ENCODE peak calls at places on chromosomes 5 and 9, in eight cellular contexts. One of them, this sample, is unnamed.

GRCh38 chr5:149790276-149790675 is 60.2 kb downstream of the PPARGC1B start:
- DNase-seq in OCI-LY7: no peak
- DNase-seq in tibial artery: no peak
- DNase-seq in fibroblast of pulmonary artery: no peak
- DNase-seq in mammary epithelial cell: no peak
- DNase-seq in right lobe of liver: no peak
- DNase-seq in colonic mucosa: peak; percentile 81
- DNase-seq in neural crest cell: no peak
- DNase-seq in this sample: no peak

GRCh38 chr9:70564464-70565190 is 150.2 kb upstream of the KLF9 start:
- DNase-seq in colonic mucosa: no peak
- DNase-seq in mammary epithelial cell: no peak
- DNase-seq in tibial artery: no peak
- DNase-seq in right lobe of liver: no peak
- DNase-seq in fibroblast of pulmonary artery: no peak
- DNase-seq in OCI-LY7: no peak
- DNase-seq in neural crest cell: no peak
- DNase-seq in this sample: no peak

GRCh38 chr5:139743804-139744203 is 51.8 kb upstream of the PSD2 start:
- DNase-seq in mammary epithelial cell: no peak
- DNase-seq in fibroblast of pulmonary artery: no peak
- DNase-seq in tibial artery: no peak
- DNase-seq in OCI-LY7: no peak
- DNase-seq in right lobe of liver: no peak
- DNase-seq in neural crest cell: no peak
- DNase-seq in colonic mucosa: no peak
- DNase-seq in this sample: no peak

GRCh38 chr5:66958984-66959641 is 237.5 kb downstream of the CD180 start:
- DNase-seq in neural crest cell: peak; percentile 6
- DNase-seq in OCI-LY7: no peak
- DNase-seq in fibroblast of pulmonary artery: peak; percentile 75
- DNase-seq in mammary epithelial cell: peak; percentile 45
- DNase-seq in right lobe of liver: peak; percentile 54
- DNase-seq in colonic mucosa: no peak
- DNase-seq in tibial artery: no peak
- DNase-seq in this sample: no peak

GRCh38 chr5:132688536-132689409 is 15.0 kb downstream of the IL4 start:
- DNase-seq in colonic mucosa: no peak
- DNase-seq in mammary epithelial cell: no peak
- DNase-seq in fibroblast of pulmonary artery: peak; percentile 54
- DNase-seq in neural crest cell: no peak
- DNase-seq in right lobe of liver: no peak
- DNase-seq in tibial artery: no peak
- DNase-seq in OCI-LY7: no peak
- DNase-seq in this sample: no peak

GRCh38 chr5:116573617-116574431 is 799 bp downstream of the SEMA6A start:
- DNase-seq in colonic mucosa: peak; percentile 46
- DNase-seq in tibial artery: peak; percentile 62
- DNase-seq in fibroblast of pulmonary artery: peak; percentile 22
- DNase-seq in OCI-LY7: no peak
- DNase-seq in mammary epithelial cell: peak; percentile 27
- DNase-seq in right lobe of liver: peak; percentile 55
- DNase-seq in neural crest cell: peak; percentile 26
- DNase-seq in this sample: no peak

GRCh38 chr5:1762121-1762877 is 37.3 kb downstream of the MRPL36 start:
- DNase-seq in tibial artery: no peak
- DNase-seq in neural crest cell: no peak
- DNase-seq in mammary epithelial cell: no peak
- DNase-seq in right lobe of liver: no peak
- DNase-seq in OCI-LY7: no peak
- DNase-seq in fibroblast of pulmonary artery: no peak
- DNase-seq in colonic mucosa: no peak
- DNase-seq in this sample: peak; percentile 15

GRCh38 chr9:7336356-7337075 is 463.1 kb downstream of the DMAC1 start:
- DNase-seq in tibial artery: no peak
- DNase-seq in right lobe of liver: no peak
- DNase-seq in neural crest cell: no peak
- DNase-seq in mammary epithelial cell: no peak
- DNase-seq in OCI-LY7: no peak
- DNase-seq in fibroblast of pulmonary artery: peak; percentile 67
- DNase-seq in colonic mucosa: peak; percentile 30
- DNase-seq in this sample: no peak

GRCh38 chr5:79488775-79489174 is 25.2 kb downstream of the HOMER1 start:
- DNase-seq in colonic mucosa: no peak
- DNase-seq in tibial artery: no peak
- DNase-seq in fibroblast of pulmonary artery: peak; percentile 51
- DNase-seq in mammary epithelial cell: no peak
- DNase-seq in right lobe of liver: no peak
- DNase-seq in OCI-LY7: no peak
- DNase-seq in neural crest cell: no peak
- DNase-seq in this sample: no peak

GRCh38 chr5:160398806-160399205 is 1.0 kb downstream of the FAM200C start:
- DNase-seq in neural crest cell: no peak
- DNase-seq in mammary epithelial cell: no peak
- DNase-seq in tibial artery: no peak
- DNase-seq in OCI-LY7: no peak
- DNase-seq in fibroblast of pulmonary artery: peak; percentile 22
- DNase-seq in colonic mucosa: no peak
- DNase-seq in right lobe of liver: no peak
- DNase-seq in this sample: no peak

GRCh38 chr5:94086194-94086593 is 344.8 kb upstream of the POU5F2 start:
- DNase-seq in right lobe of liver: no peak
- DNase-seq in tibial artery: no peak
- DNase-seq in mammary epithelial cell: no peak
- DNase-seq in colonic mucosa: no peak
- DNase-seq in neural crest cell: no peak
- DNase-seq in OCI-LY7: no peak
- DNase-seq in fibroblast of pulmonary artery: no peak
- DNase-seq in this sample: no peak

GRCh38 chr9:100221538-100221937 is 122.5 kb downstream of the INVS start:
- DNase-seq in fibroblast of pulmonary artery: no peak
- DNase-seq in right lobe of liver: no peak
- DNase-seq in colonic mucosa: no peak
- DNase-seq in neural crest cell: no peak
- DNase-seq in tibial artery: no peak
- DNase-seq in mammary epithelial cell: no peak
- DNase-seq in OCI-LY7: no peak
- DNase-seq in this sample: no peak

GRCh38 chr9:117253256-117253655 is 161.6 kb downstream of the ASTN2 start:
- DNase-seq in OCI-LY7: no peak
- DNase-seq in tibial artery: no peak
- DNase-seq in neural crest cell: no peak
- DNase-seq in right lobe of liver: no peak
- DNase-seq in fibroblast of pulmonary artery: no peak
- DNase-seq in mammary epithelial cell: no peak
- DNase-seq in colonic mucosa: no peak
- DNase-seq in this sample: no peak

GRCh38 chr5:125412051-125412560 is 665.7 kb upstream of the ZNF608 start:
- DNase-seq in mammary epithelial cell: peak; percentile 65
- DNase-seq in OCI-LY7: peak; percentile 45
- DNase-seq in tibial artery: no peak
- DNase-seq in right lobe of liver: no peak
- DNase-seq in neural crest cell: no peak
- DNase-seq in fibroblast of pulmonary artery: peak; percentile 44
- DNase-seq in colonic mucosa: peak; percentile 45
- DNase-seq in this sample: no peak

GRCh38 chr5:163496286-163496685 is 9.1 kb upstream of the MAT2B start:
- DNase-seq in tibial artery: no peak
- DNase-seq in mammary epithelial cell: peak; percentile 29
- DNase-seq in colonic mucosa: no peak
- DNase-seq in OCI-LY7: no peak
- DNase-seq in neural crest cell: no peak
- DNase-seq in right lobe of liver: no peak
- DNase-seq in fibroblast of pulmonary artery: peak; percentile 37
- DNase-seq in this sample: no peak

GRCh38 chr9:126715382-126715781 is 89.5 kb upstream of the ZBTB43 start:
- DNase-seq in right lobe of liver: no peak
- DNase-seq in neural crest cell: no peak
- DNase-seq in OCI-LY7: no peak
- DNase-seq in fibroblast of pulmonary artery: no peak
- DNase-seq in tibial artery: no peak
- DNase-seq in mammary epithelial cell: no peak
- DNase-seq in colonic mucosa: no peak
- DNase-seq in this sample: no peak

GRCh38 chr9:129748249-129748648 is 4.6 kb downstream of the PTGES start:
- DNase-seq in colonic mucosa: no peak
- DNase-seq in neural crest cell: no peak
- DNase-seq in OCI-LY7: no peak
- DNase-seq in right lobe of liver: no peak
- DNase-seq in fibroblast of pulmonary artery: no peak
- DNase-seq in mammary epithelial cell: no peak
- DNase-seq in tibial artery: no peak
- DNase-seq in this sample: no peak

GRCh38 chr5:81788271-81788670 is 37.4 kb upstream of the SSBP2 start:
- DNase-seq in OCI-LY7: no peak
- DNase-seq in fibroblast of pulmonary artery: no peak
- DNase-seq in neural crest cell: no peak
- DNase-seq in tibial artery: no peak
- DNase-seq in mammary epithelial cell: no peak
- DNase-seq in right lobe of liver: no peak
- DNase-seq in colonic mucosa: no peak
- DNase-seq in this sample: no peak

GRCh38 chr5:43154424-43154823 is 33.7 kb downstream of the ZNF131 start:
- DNase-seq in neural crest cell: no peak
- DNase-seq in colonic mucosa: no peak
- DNase-seq in mammary epithelial cell: no peak
- DNase-seq in fibroblast of pulmonary artery: no peak
- DNase-seq in OCI-LY7: no peak
- DNase-seq in right lobe of liver: no peak
- DNase-seq in tibial artery: no peak
- DNase-seq in this sample: no peak

GRCh38 chr5:99061711-99062110 is 132.9 kb upstream of the CHD1 start:
- DNase-seq in fibroblast of pulmonary artery: peak; percentile 15
- DNase-seq in right lobe of liver: no peak
- DNase-seq in tibial artery: no peak
- DNase-seq in neural crest cell: no peak
- DNase-seq in mammary epithelial cell: peak; percentile 74
- DNase-seq in colonic mucosa: no peak
- DNase-seq in OCI-LY7: no peak
- DNase-seq in this sample: no peak

GRCh38 chr9:95103385-95104087 is 214.0 kb downstream of the FANCC start:
- DNase-seq in tibial artery: no peak
- DNase-seq in fibroblast of pulmonary artery: no peak
- DNase-seq in colonic mucosa: no peak
- DNase-seq in OCI-LY7: no peak
- DNase-seq in right lobe of liver: no peak
- DNase-seq in neural crest cell: no peak
- DNase-seq in mammary epithelial cell: no peak
- DNase-seq in this sample: no peak

GRCh38 chr9:25453876-25454275 is 224.4 kb downstream of the TUSC1 start:
- DNase-seq in tibial artery: no peak
- DNase-seq in right lobe of liver: no peak
- DNase-seq in mammary epithelial cell: no peak
- DNase-seq in neural crest cell: no peak
- DNase-seq in colonic mucosa: no peak
- DNase-seq in fibroblast of pulmonary artery: no peak
- DNase-seq in OCI-LY7: no peak
- DNase-seq in this sample: no peak
- TF ChIP-seq CTCF in tibial artery: no peak
- TF ChIP-seq CTCF in right lobe of liver: no peak
- TF ChIP-seq CTCF in mammary epithelial cell: no peak
- TF ChIP-seq CTCF in neural crest cell: no peak
- TF ChIP-seq CTCF in colonic mucosa: no peak
- TF ChIP-seq CTCF in fibroblast of pulmonary artery: no peak
- TF ChIP-seq CTCF in OCI-LY7: no peak
- TF ChIP-seq CTCF in this sample: no peak

DNA sequence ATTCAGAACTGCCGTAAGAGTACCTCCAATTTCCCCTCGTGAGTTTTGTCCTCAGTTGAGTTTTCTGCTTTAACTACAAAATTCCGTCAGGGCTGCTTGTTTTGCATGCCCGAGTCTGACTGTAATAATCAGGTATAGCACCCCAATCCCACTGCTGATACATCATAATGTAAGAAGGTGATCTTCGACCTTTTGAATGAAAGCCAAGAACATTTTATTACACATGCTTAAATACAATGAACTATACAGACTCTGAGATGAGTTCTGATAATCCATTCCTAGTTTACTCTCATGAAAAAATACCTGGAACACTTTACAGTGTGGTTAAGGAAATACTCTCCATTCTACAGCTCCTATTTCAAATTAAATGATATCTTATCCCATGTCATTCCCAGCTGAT is 49.2 kb upstream of the TSLP start:
- DNase-seq in tibial artery: no peak
- DNase-seq in neural crest cell: no peak
- DNase-seq in fibroblast of pulmonary artery: no peak
- DNase-seq in colonic mucosa: no peak
- DNase-seq in OCI-LY7: no peak
- DNase-seq in right lobe of liver: no peak
- DNase-seq in mammary epithelial cell: no peak
- DNase-seq in this sample: no peak
- TF ChIP-seq CTCF in tibial artery: no peak
- TF ChIP-seq CTCF in neural crest cell: no peak
- TF ChIP-seq CTCF in fibroblast of pulmonary artery: no peak
- TF ChIP-seq CTCF in colonic mucosa: no peak
- TF ChIP-seq CTCF in OCI-LY7: no peak
- TF ChIP-seq CTCF in right lobe of liver: no peak
- TF ChIP-seq CTCF in mammary epithelial cell: no peak
- TF ChIP-seq CTCF in this sample: no peak

GRCh38 chr5:113340537-113340936 is 94.3 kb downstream of the TSSK1B start:
- DNase-seq in tibial artery: no peak
- DNase-seq in neural crest cell: no peak
- DNase-seq in mammary epithelial cell: no peak
- DNase-seq in right lobe of liver: no peak
- DNase-seq in OCI-LY7: no peak
- DNase-seq in colonic mucosa: no peak
- DNase-seq in fibroblast of pulmonary artery: no peak
- DNase-seq in this sample: no peak
- TF ChIP-seq CTCF in tibial artery: no peak
- TF ChIP-seq CTCF in neural crest cell: no peak
- TF ChIP-seq CTCF in mammary epithelial cell: no peak
- TF ChIP-seq CTCF in right lobe of liver: no peak
- TF ChIP-seq CTCF in OCI-LY7: peak; percentile 28
- TF ChIP-seq CTCF in colonic mucosa: no peak
- TF ChIP-seq CTCF in fibroblast of pulmonary artery: peak; percentile 12
- TF ChIP-seq CTCF in this sample: no peak

GRCh38 chr5:137078171-137078665 is 420.9 kb downstream of the SPOCK1 start:
- DNase-seq in tibial artery: no peak
- DNase-seq in fibroblast of pulmonary artery: no peak
- DNase-seq in colonic mucosa: no peak
- DNase-seq in mammary epithelial cell: peak; percentile 84
- DNase-seq in neural crest cell: no peak
- DNase-seq in right lobe of liver: no peak
- DNase-seq in OCI-LY7: no peak
- DNase-seq in this sample: no peak

GRCh38 chr5:137073192-137073591 is 425.9 kb downstream of the SPOCK1 start:
- DNase-seq in OCI-LY7: no peak
- DNase-seq in colonic mucosa: no peak
- DNase-seq in tibial artery: no peak
- DNase-seq in right lobe of liver: no peak
- DNase-seq in mammary epithelial cell: no peak
- DNase-seq in neural crest cell: no peak
- DNase-seq in fibroblast of pulmonary artery: peak; percentile 51
- DNase-seq in this sample: no peak

GRCh38 chr5:137071941-137072340 is 427.2 kb downstream of the SPOCK1 start:
- DNase-seq in OCI-LY7: peak; percentile 58
- DNase-seq in mammary epithelial cell: no peak
- DNase-seq in fibroblast of pulmonary artery: peak; percentile 44
- DNase-seq in right lobe of liver: no peak
- DNase-seq in colonic mucosa: no peak
- DNase-seq in neural crest cell: no peak
- DNase-seq in tibial artery: no peak
- DNase-seq in this sample: no peak

GRCh38 chr5:137072376-137073174 is 426.6 kb downstream of the SPOCK1 start:
- DNase-seq in colonic mucosa: no peak
- DNase-seq in tibial artery: no peak
- DNase-seq in mammary epithelial cell: no peak
- DNase-seq in neural crest cell: no peak
- DNase-seq in right lobe of liver: no peak
- DNase-seq in OCI-LY7: peak; percentile 87
- DNase-seq in fibroblast of pulmonary artery: peak; percentile 59
- DNase-seq in this sample: no peak

GRCh38 chr5:137075163-137075970 is 423.8 kb downstream of the SPOCK1 start:
- DNase-seq in OCI-LY7: peak; percentile 85
- DNase-seq in tibial artery: no peak
- DNase-seq in mammary epithelial cell: peak; percentile 78
- DNase-seq in fibroblast of pulmonary artery: peak; percentile 42
- DNase-seq in colonic mucosa: peak; percentile 82
- DNase-seq in neural crest cell: peak; percentile 55
- DNase-seq in right lobe of liver: peak; percentile 63
- DNase-seq in this sample: peak; percentile 87
- TF ChIP-seq CTCF in OCI-LY7: peak; percentile 97
- TF ChIP-seq CTCF in tibial artery: no peak
- TF ChIP-seq CTCF in mammary epithelial cell: peak; percentile 94
- TF ChIP-seq CTCF in fibroblast of pulmonary artery: peak; percentile 67
- TF ChIP-seq CTCF in colonic mucosa: peak; percentile 61
- TF ChIP-seq CTCF in neural crest cell: peak; percentile 80
- TF ChIP-seq CTCF in right lobe of liver: peak; percentile 44
- TF ChIP-seq CTCF in this sample: peak; percentile 44

This sample was measured in stomach.